ENCODE peak calls at places on chromosomes 13 and 19, in eight cellular contexts. B, W, P, A, Z, L, J and E are unnamed samples.

GRCh38 chr19:11767633-11768133 is 883 bp downstream of the ZNF441 start:
- DNase-seq in B (peak), W (peak), P (peak), A (no peak), Z (peak), L (peak), J (no peak), E (peak)

GRCh38 chr13:40466271-40466670 is 200.2 kb downstream of the FOXO1 start:
- DNase-seq in B (no peak), W (peak), P (no peak), A (no peak), Z (no peak), L (no peak), J (no peak), E (no peak)

GRCh38 chr13:45468676-45469075 is 3.9 kb downstream of the COG3 start:
- DNase-seq in B (peak), W (no peak), P (no peak), A (no peak), Z (no peak), L (no peak), J (no peak), E (peak)

GRCh38 chr19:50558449-50558848 is 9.8 kb downstream of the LRRC4B start:
- DNase-seq in B (no peak), W (no peak), P (no peak), A (no peak), Z (no peak), L (no peak), J (no peak), E (no peak)

GRCh38 chr19:29400917-29401711 is 124.7 kb upstream of the VSTM2B start:
- DNase-seq in B (no peak), W (no peak), P (no peak), A (no peak), Z (no peak), L (no peak), J (no peak), E (no peak)

GRCh38 chr19:47093254-47093653 is 20.3 kb downstream of the ZC3H4 start:
- DNase-seq in B (no peak), W (no peak), P (no peak), A (no peak), Z (no peak), L (no peak), J (no peak), E (no peak)

GRCh38 chr13:25659091-25659502 is 287.3 kb downstream of the ATP8A2 start:
- DNase-seq in B (peak), W (no peak), P (no peak), A (no peak), Z (peak), L (no peak), J (no peak), E (no peak)

GRCh38 chr19:798415-799075 is 1.3 kb downstream of the PTBP1 start:
- DNase-seq in B (peak), W (no peak), P (no peak), A (no peak), Z (no peak), L (peak), J (no peak), E (no peak)

GRCh38 chr19:16400911-16401675 is 70.7 kb downstream of the EPS15L1 start:
- DNase-seq in B (no peak), W (peak), P (peak), A (no peak), Z (no peak), L (no peak), J (no peak), E (no peak)

GRCh38 chr13:60482012-60482411 is 85.0 kb downstream of the TDRD3 start:
- DNase-seq in B (no peak), W (no peak), P (peak), A (no peak), Z (peak), L (no peak), J (no peak), E (peak)

GRCh38 chr19:1434040-1434366 is 4.2 kb upstream of the RPS15 start:
- DNase-seq in B (no peak), W (no peak), P (no peak), A (no peak), Z (no peak), L (no peak), J (no peak), E (no peak)

GRCh38 chr13:33259296-33259695 is 26.3 kb downstream of the STARD13 start:
- DNase-seq in B (no peak), W (no peak), P (no peak), A (no peak), Z (peak), L (no peak), J (no peak), E (no peak)

GRCh38 chr13:73985789-73986188 is 148.4 kb downstream of the KLF12 start:
- DNase-seq in B (peak), W (no peak), P (no peak), A (no peak), Z (peak), L (no peak), J (no peak), E (peak)

GRCh38 chr13:21674271-21675009 is 3.6 kb downstream of the FGF9 start:
- DNase-seq in B (peak), W (no peak), P (no peak), A (peak), Z (peak), L (no peak), J (no peak), E (peak)

GRCh38 chr19:12789904-12790619 is 1.2 kb upstream of the JUNB start:
- DNase-seq in B (peak), W (peak), P (peak), A (peak), Z (peak), L (peak), J (peak), E (peak)

GRCh38 chr13:84479656-84480055 is 597.4 kb upstream of the SLITRK1 start:
- DNase-seq in B (no peak), W (no peak), P (no peak), A (no peak), Z (no peak), L (no peak), J (no peak), E (no peak)

GRCh38 chr19:27772059-27772458 is 1440.9 kb downstream of the UQCRFS1 start:
- DNase-seq in B (no peak), W (no peak), P (no peak), A (no peak), Z (no peak), L (no peak), J (no peak), E (no peak)

GRCh38 chr13:40974460-40975407 is 44.4 kb downstream of the ELF1 start:
- DNase-seq in B (no peak), W (no peak), P (peak), A (no peak), Z (peak), L (peak), J (no peak), E (peak)

GRCh38 chr19:55543567-55543966 is 1.8 kb downstream of the SBK3 start:
- DNase-seq in B (no peak), W (no peak), P (no peak), A (no peak), Z (no peak), L (no peak), J (no peak), E (no peak)

GRCh38 chr13:110363009-110363408 is 55.9 kb downstream of the COL4A2 start:
- DNase-seq in B (no peak), W (no peak), P (peak), A (no peak), Z (peak), L (no peak), J (no peak), E (no peak)

GRCh38 chr13:37495046-37495445 is 103.5 kb downstream of the POSTN start:
- DNase-seq in B (peak), W (no peak), P (no peak), A (no peak), Z (no peak), L (no peak), J (no peak), E (peak)

GRCh38 chr19:6084821-6085220 is 25.5 kb downstream of the RFX2 start:
- DNase-seq in B (no peak), W (no peak), P (no peak), A (no peak), Z (no peak), L (no peak), J (no peak), E (no peak)

GRCh38 chr13:42354246-42355117 is 82.5 kb downstream of the AKAP11 start:
- DNase-seq in B (peak), W (no peak), P (peak), A (no peak), Z (peak), L (peak), J (no peak), E (peak)

GRCh38 chr19:4089400-4089908 is 22.8 kb upstream of the ZBTB7A start:
- DNase-seq in B (no peak), W (no peak), P (no peak), A (no peak), Z (no peak), L (no peak), J (peak), E (no peak)